ENCODE peak calls at places on chromosome 15, in eight cellular contexts. One of them, this sample, is unnamed.

GRCh38 chr15:94263341-94264273 is 32.2 kb downstream of the MCTP2 start:
- DNase-seq in heart left ventricle: no peak
- DNase-seq in Peyer's patch: no peak
- DNase-seq in SJSA1: no peak
- DNase-seq in tibial nerve: no peak
- DNase-seq in adrenal gland: no peak
- DNase-seq in CD8-positive, alpha-beta T cell: no peak
- DNase-seq in neuronal stem cell: no peak
- DNase-seq in this sample: no peak

GRCh38 chr15:45126535-45127158 is 3.0 kb downstream of the DUOXA1 start:
- DNase-seq in heart left ventricle: no peak
- DNase-seq in Peyer's patch: peak; percentile 30
- DNase-seq in SJSA1: no peak
- DNase-seq in tibial nerve: no peak
- DNase-seq in adrenal gland: no peak
- DNase-seq in CD8-positive, alpha-beta T cell: peak; percentile 46
- DNase-seq in neuronal stem cell: no peak
- DNase-seq in this sample: no peak

GRCh38 chr15:32840481-32841245 is 122.9 kb downstream of the GREM1 start:
- DNase-seq in heart left ventricle: no peak
- DNase-seq in Peyer's patch: no peak
- DNase-seq in SJSA1: peak; percentile 57
- DNase-seq in tibial nerve: no peak
- DNase-seq in adrenal gland: no peak
- DNase-seq in CD8-positive, alpha-beta T cell: no peak
- DNase-seq in neuronal stem cell: no peak
- DNase-seq in this sample: no peak

GRCh38 chr15:31433101-31433500 is 106.5 kb downstream of the KLF13 start:
- DNase-seq in heart left ventricle: no peak
- DNase-seq in Peyer's patch: no peak
- DNase-seq in SJSA1: no peak
- DNase-seq in tibial nerve: no peak
- DNase-seq in adrenal gland: no peak
- DNase-seq in CD8-positive, alpha-beta T cell: no peak
- DNase-seq in neuronal stem cell: no peak
- DNase-seq in this sample: no peak

GRCh38 chr15:25176616-25176923 is 221.8 kb downstream of the SNRPN start:
- DNase-seq in heart left ventricle: peak; percentile 18
- DNase-seq in Peyer's patch: peak; percentile 8
- DNase-seq in SJSA1: no peak
- DNase-seq in tibial nerve: no peak
- DNase-seq in adrenal gland: peak; percentile 5
- DNase-seq in CD8-positive, alpha-beta T cell: no peak
- DNase-seq in neuronal stem cell: no peak
- DNase-seq in this sample: peak; percentile 32

GRCh38 chr15:51992953-51993352 is 21.4 kb upstream of the LEO1 start:
- DNase-seq in heart left ventricle: no peak
- DNase-seq in Peyer's patch: no peak
- DNase-seq in SJSA1: no peak
- DNase-seq in tibial nerve: no peak
- DNase-seq in adrenal gland: no peak
- DNase-seq in CD8-positive, alpha-beta T cell: no peak
- DNase-seq in neuronal stem cell: no peak
- DNase-seq in this sample: no peak

GRCh38 chr15:68220967-68221366 is 8.6 kb downstream of the CLN6 start:
- DNase-seq in heart left ventricle: peak; percentile 5
- DNase-seq in Peyer's patch: no peak
- DNase-seq in SJSA1: no peak
- DNase-seq in tibial nerve: no peak
- DNase-seq in adrenal gland: no peak
- DNase-seq in CD8-positive, alpha-beta T cell: no peak
- DNase-seq in neuronal stem cell: no peak
- DNase-seq in this sample: peak; percentile 9

GRCh38 chr15:77120576-77120975 is 49.7 kb upstream of the TSPAN3 start:
- DNase-seq in heart left ventricle: no peak
- DNase-seq in Peyer's patch: no peak
- DNase-seq in SJSA1: no peak
- DNase-seq in tibial nerve: no peak
- DNase-seq in adrenal gland: no peak
- DNase-seq in CD8-positive, alpha-beta T cell: no peak
- DNase-seq in neuronal stem cell: no peak
- DNase-seq in this sample: no peak

GRCh38 chr15:100779331-100780207 is 100.1 kb upstream of the ALDH1A3 start:
- DNase-seq in heart left ventricle: no peak
- DNase-seq in Peyer's patch: peak; percentile 5
- DNase-seq in SJSA1: no peak
- DNase-seq in tibial nerve: peak; percentile 8
- DNase-seq in adrenal gland: no peak
- DNase-seq in CD8-positive, alpha-beta T cell: no peak
- DNase-seq in neuronal stem cell: no peak
- DNase-seq in this sample: no peak

GRCh38 chr15:96031426-96031825 is 299.1 kb upstream of the NR2F2 start:
- DNase-seq in heart left ventricle: no peak
- DNase-seq in Peyer's patch: no peak
- DNase-seq in SJSA1: no peak
- DNase-seq in tibial nerve: no peak
- DNase-seq in adrenal gland: no peak
- DNase-seq in CD8-positive, alpha-beta T cell: no peak
- DNase-seq in neuronal stem cell: no peak
- DNase-seq in this sample: no peak

GRCh38 chr15:96023081-96023480 is 307.4 kb upstream of the NR2F2 start:
- DNase-seq in heart left ventricle: no peak
- DNase-seq in Peyer's patch: no peak
- DNase-seq in SJSA1: no peak
- DNase-seq in tibial nerve: no peak
- DNase-seq in adrenal gland: no peak
- DNase-seq in CD8-positive, alpha-beta T cell: no peak
- DNase-seq in neuronal stem cell: no peak
- DNase-seq in this sample: no peak

GRCh38 chr15:96029172-96029571 is 301.3 kb upstream of the NR2F2 start:
- DNase-seq in heart left ventricle: no peak
- DNase-seq in Peyer's patch: no peak
- DNase-seq in SJSA1: no peak
- DNase-seq in tibial nerve: no peak
- DNase-seq in adrenal gland: no peak
- DNase-seq in CD8-positive, alpha-beta T cell: no peak
- DNase-seq in neuronal stem cell: no peak
- DNase-seq in this sample: no peak

GRCh38 chr15:96027501-96027900 is 303.0 kb upstream of the NR2F2 start:
- DNase-seq in heart left ventricle: no peak
- DNase-seq in Peyer's patch: no peak
- DNase-seq in SJSA1: no peak
- DNase-seq in tibial nerve: no peak
- DNase-seq in adrenal gland: no peak
- DNase-seq in CD8-positive, alpha-beta T cell: no peak
- DNase-seq in neuronal stem cell: no peak
- DNase-seq in this sample: no peak

GRCh38 chr15:96028620-96029019 is 301.9 kb upstream of the NR2F2 start:
- DNase-seq in heart left ventricle: no peak
- DNase-seq in Peyer's patch: no peak
- DNase-seq in SJSA1: no peak
- DNase-seq in tibial nerve: no peak
- DNase-seq in adrenal gland: no peak
- DNase-seq in CD8-positive, alpha-beta T cell: no peak
- DNase-seq in neuronal stem cell: no peak
- DNase-seq in this sample: no peak
- H3K27me3 ChIP-seq in heart left ventricle: no peaks in the 10 kb centered on the region
- H3K27me3 ChIP-seq in Peyer's patch: no peaks in the 10 kb centered on the region
- H3K27me3 ChIP-seq in SJSA1: no peaks in the 10 kb centered on the region
- H3K27me3 ChIP-seq in tibial nerve: no peaks in the 10 kb centered on the region
- H3K27me3 ChIP-seq in adrenal gland: no peaks in the 10 kb centered on the region
- H3K27me3 ChIP-seq in CD8-positive, alpha-beta T cell: no peaks in the 10 kb centered on the region
- H3K27me3 ChIP-seq in neuronal stem cell: no peaks in the 10 kb centered on the region
- H3K27me3 ChIP-seq in this sample: no peaks in the 10 kb centered on the region

GRCh38 chr15:88907111-88907510 is 6.1 kb downstream of the MFGE8 start:
- DNase-seq in heart left ventricle: peak; percentile 40
- DNase-seq in Peyer's patch: no peak
- DNase-seq in SJSA1: no peak
- DNase-seq in tibial nerve: no peak
- DNase-seq in adrenal gland: no peak
- DNase-seq in CD8-positive, alpha-beta T cell: no peak
- DNase-seq in neuronal stem cell: no peak
- DNase-seq in this sample: no peak
- H3K4me1 ChIP-seq in heart left ventricle: peaks cover 3% of the 10 kb centered on the region
- H3K4me1 ChIP-seq in Peyer's patch: peaks cover 5% of the 10 kb centered on the region
- H3K4me1 ChIP-seq in SJSA1: peaks cover 17% of the 10 kb centered on the region
- H3K4me1 ChIP-seq in tibial nerve: peaks cover 18% of the 10 kb centered on the region
- H3K4me1 ChIP-seq in adrenal gland: peaks cover 5% of the 10 kb centered on the region
- H3K4me1 ChIP-seq in CD8-positive, alpha-beta T cell: peaks cover 36% of the 10 kb centered on the region
- H3K4me1 ChIP-seq in neuronal stem cell: peaks cover 4% of the 10 kb centered on the region
- H3K4me1 ChIP-seq in this sample: peaks cover 61% of the 10 kb centered on the region

GRCh38 chr15:65991721-65992472 is 122.6 kb downstream of the RAB11A start:
- DNase-seq in heart left ventricle: no peak
- DNase-seq in Peyer's patch: no peak
- DNase-seq in SJSA1: no peak
- DNase-seq in tibial nerve: no peak
- DNase-seq in adrenal gland: no peak
- DNase-seq in CD8-positive, alpha-beta T cell: no peak
- DNase-seq in neuronal stem cell: no peak
- DNase-seq in this sample: no peak
- H3K27me3 ChIP-seq in heart left ventricle: peaks cover 62% of the 10 kb centered on the region
- H3K27me3 ChIP-seq in Peyer's patch: no peaks in the 10 kb centered on the region
- H3K27me3 ChIP-seq in SJSA1: peaks cover 54% of the 10 kb centered on the region
- H3K27me3 ChIP-seq in tibial nerve: peaks cover 48% of the 10 kb centered on the region
- H3K27me3 ChIP-seq in adrenal gland: no peaks in the 10 kb centered on the region
- H3K27me3 ChIP-seq in CD8-positive, alpha-beta T cell: no peaks in the 10 kb centered on the region
- H3K27me3 ChIP-seq in neuronal stem cell: no peaks in the 10 kb centered on the region
- H3K27me3 ChIP-seq in this sample: peaks cover 65% of the 10 kb centered on the region

GRCh38 chr15:85411992-85412538 is 31.7 kb downstream of the AKAP13 start:
- DNase-seq in heart left ventricle: no peak
- DNase-seq in Peyer's patch: no peak
- DNase-seq in SJSA1: no peak
- DNase-seq in tibial nerve: no peak
- DNase-seq in adrenal gland: no peak
- DNase-seq in CD8-positive, alpha-beta T cell: no peak
- DNase-seq in neuronal stem cell: no peak
- DNase-seq in this sample: no peak
- H3K4me1 ChIP-seq in heart left ventricle: peaks cover 7% of the 10 kb centered on the region
- H3K4me1 ChIP-seq in Peyer's patch: peaks cover 20% of the 10 kb centered on the region
- H3K4me1 ChIP-seq in SJSA1: peaks cover 60% of the 10 kb centered on the region
- H3K4me1 ChIP-seq in tibial nerve: peaks cover 19% of the 10 kb centered on the region
- H3K4me1 ChIP-seq in adrenal gland: peaks cover 50% of the 10 kb centered on the region
- H3K4me1 ChIP-seq in CD8-positive, alpha-beta T cell: peaks cover 36% of the 10 kb centered on the region
- H3K4me1 ChIP-seq in neuronal stem cell: peaks cover 14% of the 10 kb centered on the region
- H3K4me1 ChIP-seq in this sample: peaks cover 38% of the 10 kb centered on the region

GRCh38 chr15:74207652-74208440 is 5.3 kb upstream of the STRA6 start:
- DNase-seq in heart left ventricle: no peak
- DNase-seq in Peyer's patch: no peak
- DNase-seq in SJSA1: no peak
- DNase-seq in tibial nerve: no peak
- DNase-seq in adrenal gland: no peak
- DNase-seq in CD8-positive, alpha-beta T cell: no peak
- DNase-seq in neuronal stem cell: no peak
- DNase-seq in this sample: no peak
- H3K27me3 ChIP-seq in heart left ventricle: no peaks in the 10 kb centered on the region
- H3K27me3 ChIP-seq in Peyer's patch: no peaks in the 10 kb centered on the region
- H3K27me3 ChIP-seq in SJSA1: no peaks in the 10 kb centered on the region
- H3K27me3 ChIP-seq in tibial nerve: no peaks in the 10 kb centered on the region
- H3K27me3 ChIP-seq in adrenal gland: no peaks in the 10 kb centered on the region
- H3K27me3 ChIP-seq in CD8-positive, alpha-beta T cell: no peaks in the 10 kb centered on the region
- H3K27me3 ChIP-seq in neuronal stem cell: no peaks in the 10 kb centered on the region
- H3K27me3 ChIP-seq in this sample: peaks cover 18% of the 10 kb centered on the region

This sample was measured in suprapubic skin.